ENCODE peak calls at places on chromosomes 11 and 22, in five cellular contexts. H, T, K, D and Z are unnamed samples.

GRCh38 chr11:7413961-7414728 is 71.2 kb upstream of the OLFML1 start:
- DNase-seq in H (peak; percentile 83), T (peak; percentile 35), K (no peak), D (no peak), Z (no peak)

GRCh38 chr11:93921695-93922468 is 71.5 kb upstream of the VSTM5 start:
- DNase-seq in H (peak; percentile 92), T (peak; percentile 81), D (peak; percentile 74), K (peak; percentile 59), Z (peak; percentile 45)

GRCh38 chr11:46631676-46632075 is 14.3 kb downstream of the ATG13 start:
- DNase-seq in H (no peak), T (no peak), D (no peak), K (no peak), Z (no peak)

GRCh38 chr11:95154514-95154913 is 64.9 kb downstream of the ENDOD1 start:
- DNase-seq in D (peak; percentile 80), T (peak; percentile 80), K (peak; percentile 36), H (peak; percentile 69), Z (no peak)

GRCh38 chr11:17014774-17015638 is 792 bp upstream of the PLEKHA7 start:
- DNase-seq in K (peak; percentile 50), T (peak; percentile 82), D (peak; percentile 18), H (peak; percentile 83), Z (peak; percentile 47)

GRCh38 chr11:88623536-88623935 is 286.0 kb upstream of the CTSC start:
- DNase-seq in H (no peak), T (no peak), K (no peak), D (no peak), Z (peak; percentile 43)

GRCh38 chr11:128827494-128827893 is 39.6 kb downstream of the KCNJ1 start:
- DNase-seq in T (no peak), K (no peak), H (no peak), D (no peak), Z (no peak)

GRCh38 chr11:37026326-37026725 is 428.3 kb upstream of the RAG2 start:
- DNase-seq in K (no peak), T (no peak), D (no peak), H (no peak), Z (no peak)

GRCh38 chr22:50182176-50183081 is 3.3 kb upstream of the TRABD start:
- DNase-seq in H (no peak), K (no peak), D (no peak), T (no peak), Z (no peak)

GRCh38 chr11:36103933-36104530 is 160.2 kb downstream of the LDLRAD3 start:
- DNase-seq in K (no peak), T (no peak), D (no peak), H (no peak), Z (no peak)

GRCh38 chr11:208177-208916 is 839 bp downstream of the RIC8A start:
- DNase-seq in T (peak; percentile 92), D (peak; percentile 93), K (peak; percentile 72), H (peak; percentile 76), Z (peak; percentile 50)

GRCh38 chr22:31082606-31083376 is 1.7 kb downstream of the SMTN start:
- DNase-seq in T (peak; percentile 45), D (peak; percentile 87), H (peak; percentile 56), K (peak; percentile 55), Z (no peak)

GRCh38 chr11:17794981-17795380 is 60.4 kb downstream of the KCNC1 start:
- DNase-seq in T (no peak), H (no peak), D (no peak), K (no peak), Z (no peak)

GRCh38 chr11:61738776-61739175 is 13.7 kb upstream of the MYRF start:
- DNase-seq in K (no peak), D (no peak), H (no peak), T (no peak), Z (no peak)

GRCh38 chr11:2581931-2582435 is 117.8 kb downstream of the KCNQ1OT1 start:
- DNase-seq in T (no peak), D (no peak), K (no peak), H (no peak), Z (no peak)

GRCh38 chr11:118260353-118260752 is 3.7 kb downstream of the MPZL2 start:
- DNase-seq in T (no peak), K (no peak), D (no peak), H (no peak), Z (no peak)

GRCh38 chr11:75759832-75760231 is 8.7 kb upstream of the DGAT2 start:
- DNase-seq in D (no peak), H (no peak), T (no peak), K (no peak), Z (no peak)

GRCh38 chr11:70824590-70825300 is 426.4 kb downstream of the CTTN start:
- DNase-seq in D (no peak), T (peak; percentile 48), H (no peak), K (no peak), Z (no peak)

GRCh38 chr11:126059238-126059761 is 3.4 kb downstream of the CDON start:
- DNase-seq in D (no peak), H (no peak), T (peak; percentile 90), K (no peak), Z (no peak)

GRCh38 chr22:49476176-49476575 is 351.5 kb downstream of the BRD1 start:
- DNase-seq in H (no peak), T (peak; percentile 61), K (no peak), D (no peak), Z (no peak)

GRCh38 chr11:117058761-117059233 is 39.4 kb downstream of the SIK3 start:
- DNase-seq in D (peak; percentile 76), T (peak; percentile 54), K (peak; percentile 84), H (no peak), Z (peak; percentile 70)

GRCh38 chr22:42188808-42189447 is 58.3 kb upstream of the CYP2D6 start:
- DNase-seq in D (peak; percentile 60), T (no peak), K (no peak), H (peak; percentile 60), Z (peak; percentile 52)

GRCh38 chr11:75325713-75326438 is 25.6 kb downstream of the ARRB1 start:
- DNase-seq in K (peak; percentile 98), D (peak; percentile 98), H (peak; percentile 89), T (no peak), Z (peak; percentile 95)

GRCh38 chr11:131773626-131774025 is 403.2 kb downstream of the NTM start:
- DNase-seq in H (peak; percentile 13), K (no peak), T (no peak), D (peak; percentile 30), Z (no peak)

GRCh38 chr11:34165786-34166557 is 60.5 kb downstream of the NAT10 start:
- DNase-seq in K (no peak), D (peak; percentile 35), T (no peak), H (peak; percentile 81), Z (no peak)

GRCh38 chr11:75425422-75425821 is 7.6 kb downstream of the KLHL35 start:
- DNase-seq in H (peak; percentile 46), T (peak; percentile 71), D (no peak), K (no peak), Z (no peak)

GRCh38 chr11:104033134-104033533 is 3.3 kb upstream of the DDI1 start:
- DNase-seq in D (peak; percentile 72), H (peak; percentile 80), K (peak; percentile 9), T (no peak), Z (peak; percentile 76)

GRCh38 chr11:69983571-69983877 is 94.6 kb upstream of the ANO1 start:
- DNase-seq in K (no peak), H (no peak), D (no peak), T (no peak), Z (no peak)

DNA sequence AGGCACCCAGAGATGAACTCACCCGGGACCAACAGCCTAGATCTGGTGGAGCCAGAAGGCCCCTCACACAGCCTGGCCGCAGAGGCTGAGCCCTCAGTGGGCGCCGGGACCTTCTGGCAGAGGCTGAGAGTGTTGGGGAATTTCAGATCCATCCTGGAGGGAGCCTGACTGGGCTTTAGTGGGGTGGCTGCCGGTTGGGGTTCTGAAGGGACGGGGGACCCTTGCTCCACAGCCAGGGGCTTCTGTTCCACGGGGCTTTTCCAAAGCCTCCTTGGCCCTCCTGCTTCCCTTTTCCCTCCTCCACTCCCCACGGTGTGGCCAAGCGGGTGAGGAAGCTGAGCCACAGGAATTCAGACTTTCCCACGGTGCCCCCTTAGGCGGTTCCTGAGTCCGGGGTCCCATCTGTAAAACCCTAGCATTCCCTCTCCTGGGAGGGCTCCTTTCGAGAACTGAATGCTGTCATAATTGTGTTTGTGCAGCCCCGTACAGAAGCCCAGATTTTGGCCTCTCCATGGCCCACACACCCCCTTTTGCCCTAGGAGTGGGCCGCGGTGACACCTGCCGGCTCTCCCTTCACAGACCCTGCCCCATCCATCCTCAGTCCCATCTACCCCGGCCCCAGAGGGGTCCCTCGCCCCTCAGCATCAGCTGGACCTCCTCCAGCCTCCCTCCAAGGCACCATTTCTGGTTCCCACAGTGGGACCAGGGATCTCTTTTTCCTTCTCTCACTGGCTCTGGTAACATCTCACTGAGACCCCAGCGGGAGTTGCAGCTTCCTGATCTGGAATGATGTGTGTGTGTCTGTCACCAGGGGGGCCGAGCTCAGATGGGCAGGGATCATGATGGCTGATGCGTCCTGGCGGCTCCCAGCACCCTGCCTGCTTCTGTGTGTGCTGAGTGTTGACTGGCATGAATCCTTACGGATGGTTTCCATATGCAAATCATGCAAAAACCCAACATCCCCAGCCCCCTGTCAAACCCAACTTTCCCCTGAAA is 1048.4 kb downstream of the TBC1D22A start:
- DNase-seq in K (no peak), H (no peak), D (no peak), T (no peak), Z (no peak)
- H3K9me3 ChIP-seq in K (peaks cover 9% of the 10 kb centered on the region), H (no peaks in the 10 kb centered on the region), D (no peaks in the 10 kb centered on the region), T (no peaks in the 10 kb centered on the region), Z (peaks cover 16% of the 10 kb centered on the region)

GRCh38 chr11:23727821-23728220 is 769.0 kb upstream of the LUZP2 start:
- DNase-seq in K (peak; percentile 2), H (peak; percentile 52), D (peak; percentile 33), T (no peak), Z (peak; percentile 87)

GRCh38 chr11:23729088-23729487 is 767.8 kb upstream of the LUZP2 start:
- DNase-seq in H (no peak), T (peak; percentile 51), K (no peak), D (no peak), Z (no peak)

GRCh38 chr11:23725752-23726151 is 771.1 kb upstream of the LUZP2 start:
- DNase-seq in D (peak; percentile 44), T (no peak), H (no peak), K (no peak), Z (peak; percentile 84)

DNA sequence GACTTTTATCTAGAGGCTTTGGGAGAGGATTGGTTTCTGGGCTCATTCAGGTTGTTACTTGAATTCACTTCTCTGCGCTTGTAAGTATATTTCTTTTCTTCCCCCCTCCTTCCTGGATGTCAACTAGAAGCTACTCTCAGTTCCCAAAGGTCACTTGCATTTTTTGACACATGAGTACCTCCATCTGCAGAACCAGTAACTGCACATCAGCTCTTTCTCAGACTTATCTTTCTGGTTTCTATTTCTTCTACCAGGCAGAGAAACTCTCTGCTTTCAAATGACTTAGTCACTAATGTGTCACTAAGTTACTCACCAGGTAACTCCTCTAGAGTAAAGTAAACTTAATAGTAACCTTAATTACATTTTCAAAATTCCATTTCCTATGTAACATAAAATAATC is 773.0 kb upstream of the LUZP2 start:
- DNase-seq in H (peak; percentile 56), T (no peak), K (no peak), D (peak; percentile 24), Z (peak; percentile 27)
- TF ChIP-seq EZH2 in H (no peak), T (no peak), K (no peak), D (no peak), Z (no peak)

DNA sequence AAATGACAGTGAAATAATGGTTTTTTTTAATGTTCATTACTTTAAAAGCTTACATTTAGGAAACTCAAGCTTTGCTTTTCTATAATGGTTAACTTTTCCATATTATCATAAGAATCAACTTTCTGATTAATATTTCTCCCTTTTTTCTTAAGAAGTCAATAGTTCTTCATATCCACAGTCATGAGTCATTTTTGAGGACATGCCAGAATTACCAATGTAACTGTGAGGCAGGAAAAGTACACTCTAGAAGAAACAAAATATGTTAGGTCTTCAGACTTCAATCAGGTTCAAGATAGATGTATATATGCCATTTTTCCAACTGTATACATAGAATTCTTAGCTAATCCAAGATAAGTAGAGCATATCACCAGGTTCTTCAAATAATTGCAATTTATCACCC is 10.9 kb downstream of the MS4A6A start:
- DNase-seq in K (peak; percentile 88), D (no peak), T (no peak), H (peak; percentile 59), Z (no peak)
- H3K9me3 ChIP-seq in K (no peaks in the 10 kb centered on the region), D (no peaks in the 10 kb centered on the region), T (peaks cover 10% of the 10 kb centered on the region), H (no peaks in the 10 kb centered on the region), Z (peaks cover 5% of the 10 kb centered on the region)

GRCh38 chr22:38451404-38451803 is 3.6 kb downstream of the KCNJ4 start:
- DNase-seq in T (peak; percentile 46), D (no peak), K (no peak), H (no peak), Z (no peak)
- TF ChIP-seq EZH2 in T (no peak), D (no peak), K (no peak), H (no peak), Z (no peak)